ENCODE peak calls at places on chromosome 3, in four cellular contexts. F is CD4-positive, alpha-beta memory T cell; I is IMR-90; J is astrocyte. G is an unnamed sample. For H3K9me3, the result is how much of the 10 kb centered on the place peaks cover.

GRCh38 chr3:34213481-34213880 is 415.1 kb downstream of the PDCD6IP start:
- DNase-seq in F (no peak), I (no peak), J (no peak), G (no peak)

GRCh38 chr3:167575000-167575399 is 78.7 kb downstream of the WDR49 start:
- DNase-seq in F (no peak), I (no peak), J (no peak), G (no peak)

GRCh38 chr3:171345112-171345843 is 114.9 kb downstream of the TNIK start:
- DNase-seq in F (no peak), I (no peak), J (no peak), G (no peak)

GRCh38 chr3:121660356-121661171 is at the start of gene HCLS1:
- DNase-seq in F (peak), I (no peak), J (no peak), G (peak)

GRCh38 chr3:66342717-66343373 is 122.0 kb downstream of the SLC25A26 start:
- DNase-seq in F (no peak), I (no peak), J (no peak), G (no peak)

GRCh38 chr3:160141485-160142185 is 83.6 kb upstream of the C3orf80 start:
- DNase-seq in F (no peak), I (peak), J (no peak), G (no peak)

GRCh38 chr3:160106905-160107861 is 118.0 kb upstream of the C3orf80 start:
- DNase-seq in F (no peak), I (no peak), J (no peak), G (no peak)

GRCh38 chr3:105747621-105748165 is 121.1 kb downstream of the CBLB start:
- DNase-seq in F (no peak), I (no peak), J (no peak), G (no peak)

GRCh38 chr3:56001537-56001936 is 466.7 kb downstream of the ERC2 start:
- DNase-seq in F (no peak), I (no peak), J (peak), G (no peak)

GRCh38 chr3:16203671-16204629 is 29.5 kb downstream of the GALNT15 start:
- DNase-seq in F (no peak), I (no peak), J (peak), G (no peak)

GRCh38 chr3:7874116-7874515 is 627.5 kb upstream of the LMCD1 start:
- DNase-seq in F (no peak), I (no peak), J (peak), G (no peak)

GRCh38 chr3:39210078-39210477 is 17.7 kb upstream of the XIRP1 start:
- DNase-seq in F (no peak), I (no peak), J (no peak), G (no peak)

GRCh38 chr3:93934366-93935046 is 39.2 kb downstream of the PROS1 start:
- DNase-seq in F (no peak), I (no peak), J (no peak), G (no peak)

GRCh38 chr3:93931597-93932229 is 42.0 kb downstream of the PROS1 start:
- DNase-seq in F (no peak), I (no peak), J (no peak), G (no peak)

GRCh38 chr3:93936549-93936948 is 37.1 kb downstream of the PROS1 start:
- DNase-seq in F (no peak), I (no peak), J (no peak), G (no peak)
- H3K9me3 ChIP-seq in F (under half), I (under half), J (under half), G (under half)

GRCh38 chr3:156843071-156843808 is 17.1 kb downstream of the LEKR1 start:
- DNase-seq in F (no peak), I (peak), J (no peak), G (no peak)

GRCh38 chr3:156847746-156848339 is 21.7 kb downstream of the LEKR1 start:
- DNase-seq in F (no peak), I (no peak), J (no peak), G (no peak)
- H3K9me3 ChIP-seq in F (under half), I (under half), J (under half), G (under half)

GRCh38 chr3:138642927-138643253 is 34.3 kb downstream of the FAIM start:
- DNase-seq in F (no peak), I (no peak), J (no peak), G (no peak)

GRCh38 chr3:138649134-138649533 is 40.6 kb downstream of the FAIM start:
- DNase-seq in F (peak), I (no peak), J (no peak), G (no peak)

GRCh38 chr3:138642226-138642926 is 33.8 kb downstream of the FAIM start:
- DNase-seq in F (no peak), I (no peak), J (no peak), G (no peak)

GRCh38 chr3:138646527-138646926 is 38.0 kb downstream of the FAIM start:
- DNase-seq in F (no peak), I (no peak), J (no peak), G (no peak)

GRCh38 chr3:138646008-138646407 is 37.4 kb downstream of the FAIM start:
- DNase-seq in F (no peak), I (no peak), J (no peak), G (no peak)
- H3K9me3 ChIP-seq in F (under half), I (under half), J (under half), G (under half)

GRCh38 chr3:117927831-117928230 is 1106.8 kb downstream of the IGSF11 start:
- DNase-seq in F (no peak), I (peak), J (peak), G (no peak)

GRCh38 chr3:117936159-117936558 is 1098.5 kb downstream of the IGSF11 start:
- DNase-seq in F (no peak), I (no peak), J (no peak), G (no peak)

GRCh38 chr3:117926819-117927218 is 1107.8 kb downstream of the IGSF11 start:
- DNase-seq in F (no peak), I (no peak), J (no peak), G (no peak)

GRCh38 chr3:117928836-117929235 is 1105.8 kb downstream of the IGSF11 start:
- DNase-seq in F (no peak), I (no peak), J (no peak), G (no peak)

DNA sequence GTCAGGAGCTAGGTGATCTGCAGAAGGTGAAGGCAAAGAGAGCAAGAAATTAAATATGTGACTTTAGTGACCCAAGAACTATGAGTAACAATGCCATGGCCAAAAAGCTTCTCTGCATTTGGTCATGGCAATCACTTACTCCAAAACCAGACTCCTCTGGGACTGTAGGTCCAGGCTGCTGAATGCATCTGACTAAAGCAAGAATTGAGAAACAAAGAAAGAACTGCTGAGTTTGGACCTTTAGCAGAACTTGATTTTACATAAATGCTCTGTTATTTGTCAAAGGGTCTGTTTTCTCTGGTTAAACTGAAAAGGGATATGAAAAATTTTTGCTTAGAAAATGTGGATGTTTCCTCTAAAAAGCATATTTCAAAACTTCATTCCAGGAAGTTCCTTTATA is 1102.2 kb downstream of the IGSF11 start:
- DNase-seq in F (no peak), I (no peak), J (no peak), G (no peak)
- H3K9me3 ChIP-seq in F (under half), I (under half), J (under half), G (under half)

GRCh38 chr3:129918461-129918860 is 24.9 kb upstream of the TMCC1 start:
- DNase-seq in F (no peak), I (no peak), J (no peak), G (no peak)
- H3K9me3 ChIP-seq in F (under half), I (under half), J (under half), G (under half)

DNA sequence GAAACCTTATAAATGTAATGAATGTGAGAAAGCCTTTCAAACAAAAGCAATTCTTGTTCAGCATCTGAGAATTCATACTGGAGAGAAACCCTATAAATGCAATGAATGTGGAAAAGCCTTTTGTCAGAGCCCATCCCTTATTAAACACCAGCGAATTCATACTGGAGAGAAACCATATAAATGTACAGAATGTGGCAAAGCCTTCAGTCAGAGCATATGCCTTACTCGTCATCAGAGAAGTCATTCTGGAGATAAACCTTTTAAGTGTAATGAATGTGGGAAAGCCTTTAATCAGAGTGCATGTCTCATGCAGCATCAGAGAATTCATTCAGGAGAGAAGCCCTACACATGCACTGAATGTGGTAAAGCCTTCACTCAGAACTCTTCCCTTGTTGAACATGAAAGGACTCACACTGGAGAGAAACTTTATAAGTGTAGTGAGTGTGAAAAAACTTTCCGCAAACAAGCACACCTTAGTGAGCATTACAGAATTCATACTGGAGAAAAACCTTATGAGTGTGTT is 5.3 kb downstream of the ZNF501 start:
- DNase-seq in F (no peak), I (no peak), J (no peak), G (no peak)
- H3K9me3 ChIP-seq in F (under half), I (half or more), J (under half), G (half or more)

DNA sequence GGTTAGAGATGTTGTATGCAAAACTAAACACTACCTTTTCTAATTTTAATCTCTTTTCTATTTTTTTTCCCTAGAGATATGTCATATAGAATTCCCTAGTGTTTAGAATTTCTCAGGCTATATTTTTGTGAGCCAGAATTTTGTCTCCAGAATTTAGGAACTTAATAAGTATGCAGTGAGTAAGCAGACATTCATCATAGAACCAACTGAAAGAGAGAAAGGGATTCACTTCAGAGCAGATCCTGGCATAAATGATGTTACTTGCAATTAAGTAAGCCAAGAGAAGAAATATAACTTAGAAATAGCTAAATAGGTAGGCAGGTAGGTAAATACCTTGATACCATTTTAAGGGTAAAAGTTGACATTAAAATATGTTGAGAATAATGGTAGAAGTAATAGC is 288.9 kb downstream of the ZNF385D start:
- DNase-seq in F (no peak), I (no peak), J (peak), G (no peak)
- H3K9me3 ChIP-seq in F (under half), I (under half), J (under half), G (under half)

DNA sequence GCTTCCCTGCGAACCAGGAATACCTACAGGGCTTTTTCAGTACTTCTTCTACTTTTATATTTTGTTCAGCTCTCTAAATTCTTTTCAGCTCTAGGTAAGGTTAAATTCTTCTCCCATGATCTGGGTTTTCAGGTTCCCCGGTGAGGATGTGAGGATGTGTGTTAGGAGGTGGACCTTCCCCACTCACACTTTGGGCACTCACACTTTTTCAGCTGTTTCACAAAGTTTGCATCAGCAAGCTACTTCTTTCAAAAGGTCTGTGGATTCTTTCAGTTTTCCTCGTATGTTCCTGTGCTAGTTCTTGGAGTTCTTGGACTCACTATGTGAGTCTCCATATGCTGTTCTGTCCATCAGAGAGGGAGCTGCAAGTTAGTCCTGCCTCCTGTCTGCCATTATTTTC is 13.9 kb upstream of the OR5K2 start:
- DNase-seq in F (no peak), I (no peak), J (no peak), G (no peak)
- H3K9me3 ChIP-seq in F (under half), I (under half), J (under half), G (under half)

GRCh38 chr3:43043071-43043766 is 62.7 kb downstream of the POMGNT2 start:
- DNase-seq in F (no peak), I (no peak), J (no peak), G (no peak)
- H3K9me3 ChIP-seq in F (under half), I (under half), J (under half), G (under half)

DNA sequence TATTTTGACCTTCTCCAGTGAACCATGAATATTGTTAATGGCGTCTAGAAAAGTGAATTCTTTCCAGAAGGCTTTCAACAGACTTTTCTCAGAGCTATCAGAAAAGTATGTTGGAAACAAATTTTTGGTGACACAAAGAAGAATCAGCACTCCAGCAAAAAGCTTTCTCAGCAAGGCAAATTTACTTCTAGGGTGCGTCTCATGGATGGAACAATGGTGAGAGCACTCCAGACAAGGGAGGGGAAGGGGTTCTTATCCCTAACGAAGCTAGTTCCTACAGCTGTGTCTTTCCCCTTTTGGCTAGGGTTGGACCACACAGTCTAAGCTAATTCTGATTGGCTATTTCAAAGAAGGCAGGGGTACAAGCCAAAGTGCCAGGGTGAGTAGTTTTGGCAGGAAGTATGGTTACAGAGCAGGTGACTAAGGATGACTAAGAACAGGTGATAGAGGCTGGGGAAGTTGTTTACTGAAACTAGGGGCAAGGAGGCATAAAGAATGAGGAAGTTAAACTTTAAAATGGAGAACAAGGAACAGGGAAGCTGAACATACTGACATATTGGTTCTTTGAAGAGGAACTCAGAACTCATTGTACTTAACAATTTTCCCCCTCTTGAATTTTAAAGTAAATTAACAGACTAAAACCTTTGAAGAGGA is 959.8 kb downstream of the NAALADL2 start:
- DNase-seq in F (no peak), I (no peak), J (peak), G (no peak)
- H3K9me3 ChIP-seq in F (under half), I (under half), J (under half), G (under half)

G was measured in CD8-positive, alpha-beta memory T cell.